ENCODE peak calls at places on chromosomes 11 and 22, in seven cellular contexts. E is stomach, X is sigmoid colon, H is hepatocyte, G is neural progenitor cell, C is BE2C, V is prostate gland. D is an unnamed sample.
A peak's percentile ranks its signal among the peaks of the same experiment; 100 is the strongest.

GRCh38 chr22:43897751-43898261 is 6.0 kb upstream of the PNPLA5 start:
- DNase-seq in E (no peak), X (no peak), H (no peak), G (no peak), C (no peak), V (no peak), D (no peak)

GRCh38 chr11:121152764-121153163 is 51.7 kb downstream of the TECTA start:
- DNase-seq in E (no peak), X (no peak), H (no peak), G (no peak), C (no peak), V (peak; percentile 40), D (no peak)

GRCh38 chr11:1307998-1308744 is 1.3 kb downstream of the TOLLIP start:
- DNase-seq in E (peak; percentile 53), X (no peak), H (no peak), G (no peak), C (no peak), V (no peak), D (no peak)

GRCh38 chr11:27907534-27907933 is 200.4 kb downstream of the KIF18A start:
- DNase-seq in E (no peak), X (no peak), H (no peak), G (no peak), C (no peak), V (no peak), D (no peak)

GRCh38 chr11:88282789-88283188 is 54.7 kb downstream of the CTSC start:
- DNase-seq in E (no peak), X (no peak), H (no peak), G (no peak), C (no peak), V (no peak), D (no peak)

GRCh38 chr11:134905513-134905912 is 493.5 kb upstream of the B3GAT1 start:
- DNase-seq in E (no peak), X (no peak), H (no peak), G (no peak), C (no peak), V (no peak), D (no peak)

GRCh38 chr22:25368271-25368670 is 148.8 kb downstream of the CRYBB2 start:
- DNase-seq in E (peak; percentile 45), X (no peak), H (peak; percentile 28), G (no peak), C (peak; percentile 78), V (peak; percentile 63), D (no peak)

GRCh38 chr11:113998574-113998973 is 23.7 kb downstream of the HTR3A start:
- DNase-seq in E (no peak), X (no peak), H (no peak), G (peak; percentile 25), C (no peak), V (no peak), D (no peak)

GRCh38 chr22:38075961-38076360 is 8.0 kb downstream of the SLC16A8 start:
- DNase-seq in E (no peak), X (no peak), H (no peak), G (no peak), C (no peak), V (no peak), D (no peak)

GRCh38 chr11:126172596-126173038 is 38.8 kb downstream of the RPUSD4 start:
- DNase-seq in E (no peak), X (no peak), H (no peak), G (no peak), C (no peak), V (no peak), D (no peak)

GRCh38 chr11:74822187-74822586 is 73.5 kb downstream of the RNF169 start:
- DNase-seq in E (no peak), X (no peak), H (no peak), G (no peak), C (no peak), V (no peak), D (no peak)

GRCh38 chr11:94880216-94880615 is 93.1 kb downstream of the CWC15 start:
- DNase-seq in E (no peak), X (no peak), H (no peak), G (no peak), C (no peak), V (no peak), D (no peak)

GRCh38 chr11:65546217-65546958 is 11.8 kb downstream of the LTBP3 start:
- DNase-seq in E (peak; percentile 98), X (peak; percentile 90), H (peak; percentile 95), G (peak; percentile 94), C (peak; percentile 87), V (peak; percentile 94), D (peak; percentile 98)

GRCh38 chr22:22558972-22559603 is at the start of gene PRAME:
- DNase-seq in E (peak; percentile 40), X (no peak), H (peak; percentile 59), G (peak; percentile 79), C (peak; percentile 94), V (no peak), D (peak; percentile 73)

GRCh38 chr22:24435861-24436351 is 8.5 kb downstream of the ADORA2A start:
- DNase-seq in E (no peak), X (peak; percentile 46), H (no peak), G (no peak), C (no peak), V (no peak), D (no peak)

GRCh38 chr11:108483163-108483562 is 15.0 kb downstream of the POGLUT3 start:
- DNase-seq in E (no peak), X (no peak), H (no peak), G (no peak), C (no peak), V (no peak), D (no peak)

GRCh38 chr11:114162719-114163123 is 103.2 kb downstream of the ZBTB16 start:
- DNase-seq in E (peak; percentile 92), X (peak; percentile 99), H (peak; percentile 94), G (no peak), C (peak; percentile 89), V (peak; percentile 97), D (no peak)

GRCh38 chr11:115249179-115249578 is 255.0 kb downstream of the CADM1 start:
- DNase-seq in E (no peak), X (no peak), H (no peak), G (no peak), C (no peak), V (no peak), D (no peak)

GRCh38 chr11:15101072-15101701 is 13.5 kb upstream of the INSC start:
- DNase-seq in E (peak; percentile 78), X (peak; percentile 81), H (peak; percentile 83), G (peak; percentile 81), C (peak; percentile 42), V (peak; percentile 45), D (peak; percentile 62)

GRCh38 chr11:73623651-73624050 is 22.7 kb upstream of the PLEKHB1 start:
- DNase-seq in E (no peak), X (no peak), H (no peak), G (no peak), C (no peak), V (no peak), D (no peak)

GRCh38 chr11:66188580-66188979 is 79.9 kb upstream of the RAB1B start:
- DNase-seq in E (no peak), X (no peak), H (peak; percentile 10), G (no peak), C (no peak), V (no peak), D (no peak)

GRCh38 chr11:12746593-12747097 is 72.4 kb downstream of the TEAD1 start:
- DNase-seq in E (no peak), X (peak; percentile 77), H (peak; percentile 79), G (peak; percentile 93), C (peak; percentile 80), V (no peak), D (no peak)

GRCh38 chr22:44193537-44193896 is 12.8 kb downstream of the PARVG start:
- DNase-seq in E (no peak), X (no peak), H (no peak), G (no peak), C (no peak), V (no peak), D (no peak)

GRCh38 chr11:74269161-74269809 is 42.2 kb downstream of the P4HA3 start:
- DNase-seq in E (no peak), X (no peak), H (peak; percentile 23), G (no peak), C (no peak), V (no peak), D (no peak)

DNA sequence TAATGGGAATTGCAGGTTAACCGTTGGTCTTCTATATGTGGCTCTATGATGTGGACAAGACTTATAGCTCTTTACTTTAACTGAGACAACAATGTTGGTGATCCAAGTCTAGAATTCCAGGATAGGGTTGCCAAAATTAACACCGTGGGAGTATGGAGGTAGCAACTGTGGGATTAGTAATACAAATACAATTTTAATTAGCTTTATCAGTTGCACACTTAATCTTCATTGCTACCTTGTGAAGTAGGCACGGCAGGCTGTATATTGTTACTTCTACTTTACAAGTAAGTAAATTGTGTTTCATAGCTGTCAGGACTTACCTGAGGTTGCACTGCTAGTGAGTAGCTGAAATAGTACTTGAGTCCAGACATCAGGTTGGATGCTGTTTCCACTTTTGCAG is 21.0 kb downstream of the MTMR3 start:
- DNase-seq in E (no peak), X (no peak), H (no peak), G (no peak), C (no peak), V (no peak), D (no peak)
- H3K4me1 ChIP-seq in E (peaks cover 22% of the 10 kb centered on the region), X (peaks cover 28% of the 10 kb centered on the region), H (peaks cover 18% of the 10 kb centered on the region), G (no peaks in the 10 kb centered on the region), C (peaks cover 2% of the 10 kb centered on the region), V (peaks cover 2% of the 10 kb centered on the region), D (peaks cover 19% of the 10 kb centered on the region)

GRCh38 chr22:35348703-35349102 is 32.2 kb upstream of the HMOX1 start:
- DNase-seq in E (no peak), X (no peak), H (no peak), G (no peak), C (no peak), V (no peak), D (no peak)
- H3K27me3 ChIP-seq in E (no peaks in the 10 kb centered on the region), X (no peaks in the 10 kb centered on the region), H (no peaks in the 10 kb centered on the region), G (peaks cover 10% of the 10 kb centered on the region), C (no peaks in the 10 kb centered on the region), V (no peaks in the 10 kb centered on the region), D (no peaks in the 10 kb centered on the region)

GRCh38 chr11:130145975-130146776 is 13.4 kb upstream of the ST14 start:
- DNase-seq in E (peak; percentile 82), X (no peak), H (peak; percentile 89), G (no peak), C (no peak), V (no peak), D (peak; percentile 98)
- TF ChIP-seq CTCF in E (no peak), X (no peak), H (peak; percentile 36), G (no peak), C (no peak), V (no peak), D (peak; percentile 66)

GRCh38 chr11:46698597-46698996 is 1.8 kb downstream of the ARHGAP1 start:
- DNase-seq in E (no peak), X (no peak), H (no peak), G (no peak), C (no peak), V (no peak), D (no peak)
- H3K4me1 ChIP-seq in E (peaks cover 54% of the 10 kb centered on the region), X (peaks cover 56% of the 10 kb centered on the region), H (peaks cover 18% of the 10 kb centered on the region), G (peaks cover 5% of the 10 kb centered on the region), C (no peaks in the 10 kb centered on the region), V (no peaks in the 10 kb centered on the region), D (peaks cover 6% of the 10 kb centered on the region)

D was measured in Caco-2.